ENCODE peak calls at places on chromosomes 16 and 17, in seven cellular contexts. W is BJ, H is choroid plexus epithelial cell, G is Caco-2, N is GM12864, D is GM20000, C is heart right ventricle. R is an unnamed sample.

GRCh38 chr16:85145734-85146531 is 33.7 kb upstream of the CIBAR2 start:
- DNase-seq in G (no peak), N (no peak), C (no peak), D (no peak), W (no peak), H (no peak), R (no peak)

GRCh38 chr17:43784628-43785101 is 4.4 kb downstream of the CFAP97D1 start:
- DNase-seq in H (peak; percentile 71), G (no peak), C (no peak), W (peak; percentile 42), D (no peak), N (no peak), R (no peak)

GRCh38 chr17:45101883-45102811 is 30.2 kb downstream of the PLCD3 start:
- DNase-seq in C (no peak), D (no peak), W (no peak), N (no peak), H (peak; percentile 40), G (peak; percentile 45), R (no peak)

GRCh38 chr17:39622380-39623006 is 4.3 kb upstream of the PPP1R1B start:
- DNase-seq in G (no peak), N (no peak), C (no peak), H (no peak), D (no peak), W (no peak), R (no peak)

GRCh38 chr16:79651363-79651762 is 50.8 kb upstream of the MAF start:
- DNase-seq in C (peak; percentile 17), H (peak; percentile 73), N (no peak), W (no peak), G (no peak), D (no peak), R (no peak)

GRCh38 chr17:40459646-40460584 is 16.7 kb downstream of the IGFBP4 start:
- DNase-seq in C (no peak), W (no peak), H (no peak), N (no peak), G (no peak), D (no peak), R (no peak)

GRCh38 chr17:5772720-5773119 is 188.4 kb upstream of the NLRP1 start:
- DNase-seq in C (no peak), W (no peak), G (no peak), H (peak; percentile 43), N (no peak), D (no peak), R (no peak)

GRCh38 chr16:85390511-85391174 is 222.5 kb upstream of the GSE1 start:
- DNase-seq in N (no peak), W (peak; percentile 70), H (peak; percentile 96), C (peak; percentile 55), G (peak; percentile 95), D (no peak), R (no peak)

GRCh38 chr16:54928421-54929089 is 2.1 kb upstream of the IRX5 start:
- DNase-seq in N (peak; percentile 21), W (no peak), D (peak; percentile 45), G (peak; percentile 94), H (no peak), C (peak; percentile 77), R (no peak)

GRCh38 chr17:381941-382643 is 29.5 kb upstream of the RPH3AL start:
- DNase-seq in N (no peak), W (no peak), D (no peak), G (no peak), H (no peak), C (no peak), R (no peak)

GRCh38 chr17:78041401-78042179 is 83.1 kb downstream of the TNRC6C start:
- DNase-seq in G (no peak), C (no peak), W (no peak), D (no peak), H (no peak), N (no peak), R (no peak)
- TF ChIP-seq CTCF in G (no peak), C (no peak), W (no peak), D (no peak), H (no peak), N (no peak), R (no peak)

GRCh38 chr16:4517812-4518211 is 20.8 kb downstream of the CDIP1 start:
- DNase-seq in N (no peak), D (no peak), C (no peak), G (peak; percentile 52), W (no peak), H (peak; percentile 65), R (peak; percentile 39)
- TF ChIP-seq CTCF in N (peak; percentile 63), D (peak; percentile 73), C (peak; percentile 61), G (peak; percentile 59), W (peak; percentile 63), H (peak; percentile 81), R (peak; percentile 72)

GRCh38 chr17:51046527-51047384 is 73.9 kb downstream of the SPAG9 start:
- DNase-seq in C (peak; percentile 76), G (peak; percentile 42), D (no peak), N (no peak), H (peak; percentile 97), W (no peak), R (peak; percentile 52)
- TF ChIP-seq CTCF in C (no peak), G (no peak), D (no peak), N (no peak), H (no peak), W (no peak), R (no peak)

DNA sequence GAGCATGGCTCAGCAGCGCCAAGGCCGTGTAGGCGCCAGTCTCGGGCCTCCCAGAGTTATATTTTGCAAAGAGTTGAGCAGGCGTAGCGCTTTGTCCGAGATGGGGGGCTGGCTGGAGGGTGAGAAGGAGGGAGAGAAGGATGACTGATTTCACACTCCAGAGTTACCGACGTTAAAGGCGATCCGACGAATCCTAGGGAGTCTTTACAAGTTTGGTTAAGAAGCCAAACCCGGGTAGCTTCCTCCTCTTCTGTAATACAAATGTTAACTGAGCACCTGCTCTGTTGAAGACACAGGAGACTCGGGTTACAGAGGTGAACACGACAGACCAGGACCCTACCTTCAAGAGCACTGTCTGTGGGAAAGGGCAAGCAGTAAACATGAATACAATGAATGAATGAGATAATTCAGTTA is 805 bp downstream of the POLR2A start:
- DNase-seq in G (no peak), D (no peak), C (no peak), H (no peak), W (no peak), N (no peak), R (no peak)
- TF ChIP-seq CTCF in G (no peak), D (no peak), C (no peak), H (no peak), W (no peak), N (no peak), R (peak; percentile 8)

DNA sequence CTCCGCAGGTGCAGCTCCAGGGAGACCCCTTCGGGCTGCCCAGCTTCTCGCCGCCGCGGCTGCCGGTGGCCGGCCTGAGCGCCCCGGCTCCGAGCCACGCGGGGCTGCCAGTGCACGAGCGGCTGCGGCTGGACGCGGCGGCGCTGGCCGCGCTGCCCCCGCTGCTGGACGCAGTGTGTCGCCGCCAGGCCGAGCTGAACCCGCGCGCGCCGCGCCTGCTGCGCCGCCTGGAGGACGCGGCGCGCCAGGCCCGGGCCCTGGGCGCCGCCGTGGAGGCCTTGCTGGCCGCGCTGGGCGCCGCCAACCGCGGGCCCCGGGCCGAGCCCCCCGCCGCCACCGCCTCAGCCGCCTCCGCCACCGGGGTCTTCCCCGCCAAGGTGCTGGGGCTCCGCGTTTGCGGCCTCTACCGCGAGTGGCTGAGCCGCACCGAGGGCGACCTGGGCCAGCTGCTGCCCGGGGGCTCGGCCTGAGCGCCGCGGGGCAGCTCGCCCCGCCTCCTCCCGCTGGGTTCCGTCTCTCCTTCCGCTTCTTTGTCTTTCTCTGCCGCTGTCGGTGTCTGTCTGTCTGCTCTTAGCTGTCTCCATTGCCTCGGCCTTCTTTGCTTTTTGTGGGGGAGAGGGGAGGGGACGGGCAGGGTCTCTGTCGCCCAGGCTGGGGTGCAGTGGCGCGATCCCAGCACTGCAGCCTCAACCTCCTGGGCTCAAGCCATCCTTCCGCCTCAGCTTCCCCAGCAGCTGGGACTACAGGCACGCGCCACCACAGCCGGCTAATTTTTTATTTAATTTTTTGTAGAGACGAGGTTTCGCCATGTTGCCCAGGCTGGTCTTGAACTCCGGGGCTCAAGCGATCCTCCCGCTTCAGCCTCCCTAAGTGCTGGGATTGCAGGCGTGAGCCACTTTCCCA is 5.9 kb downstream of the CTF1 start:
- DNase-seq in C (peak; percentile 62), H (peak; percentile 62), N (no peak), G (peak; percentile 66), D (peak; percentile 93), W (no peak), R (peak; percentile 64)
- TF ChIP-seq CTCF in C (peak; percentile 19), H (no peak), N (peak; percentile 39), G (no peak), D (peak; percentile 75), W (no peak), R (peak; percentile 45)

GRCh38 chr16:56295739-56296527 is 104.6 kb downstream of the GNAO1 start:
- DNase-seq in D (no peak), G (no peak), C (no peak), W (no peak), H (no peak), N (no peak), R (no peak)
- TF ChIP-seq CTCF in D (no peak), G (no peak), C (no peak), W (no peak), H (no peak), N (no peak), R (no peak)

GRCh38 chr17:62987136-62987535 is 21.1 kb downstream of the TANC2 start:
- DNase-seq in H (no peak), G (no peak), W (no peak), D (no peak), C (no peak), N (no peak), R (no peak)
- TF ChIP-seq CTCF in H (peak; percentile 46), G (peak; percentile 36), W (peak; percentile 26), D (no peak), C (no peak), N (peak; percentile 50), R (peak; percentile 23)

GRCh38 chr17:58630883-58631522 is 60.8 kb downstream of the TEX14 start:
- DNase-seq in C (peak; percentile 6), G (peak; percentile 68), H (no peak), W (no peak), D (no peak), N (peak; percentile 90), R (no peak)

GRCh38 chr17:58626905-58627304 is 64.9 kb downstream of the TEX14 start:
- DNase-seq in D (no peak), G (no peak), C (no peak), W (no peak), N (no peak), H (no peak), R (no peak)

GRCh38 chr17:58637011-58637570 is 54.8 kb downstream of the TEX14 start:
- DNase-seq in N (no peak), D (no peak), W (no peak), G (no peak), C (no peak), H (no peak), R (no peak)

GRCh38 chr17:58632324-58633314 is 59.2 kb downstream of the TEX14 start:
- DNase-seq in C (no peak), D (no peak), H (no peak), W (no peak), N (no peak), G (no peak), R (no peak)

GRCh38 chr17:58631523-58632323 is 60.1 kb downstream of the TEX14 start:
- DNase-seq in G (peak; percentile 97), N (peak; percentile 99), D (peak; percentile 86), C (peak; percentile 96), H (peak; percentile 100), W (peak; percentile 83), R (peak; percentile 84)
- TF ChIP-seq CTCF in G (peak; percentile 21), N (no peak), D (no peak), C (peak; percentile 29), H (peak; percentile 38), W (peak; percentile 19), R (peak; percentile 25)

GRCh38 chr17:72338847-72339790 is 218.3 kb downstream of the SOX9 start:
- DNase-seq in D (no peak), G (peak; percentile 67), H (peak; percentile 94), C (peak; percentile 45), N (no peak), W (peak; percentile 86), R (no peak)
- TF ChIP-seq CTCF in D (no peak), G (no peak), H (no peak), C (no peak), N (no peak), W (no peak), R (no peak)